ENCODE peak calls at places on chromosomes 16 and 17, in ten cellular contexts. One of them, this sample, is unnamed. For H3K36me3, the result is how much of the 10 kb centered on the place peaks cover.

GRCh38 chr16:20946015-20946629 is 45.6 kb downstream of the LYRM1 start:
- DNase-seq in K562: no peak
- DNase-seq in HAP-1: no peak
- DNase-seq in CD8-positive, alpha-beta memory T cell: no peak
- DNase-seq in H7: no peak
- DNase-seq in heart right ventricle: no peak
- DNase-seq in left lung: no peak
- DNase-seq in RWPE2: no peak
- DNase-seq in mucosa of descending colon: no peak
- DNase-seq in BE2C: no peak
- DNase-seq in this sample: no peak

GRCh38 chr17:16534236-16534635 is 34.8 kb downstream of the ZNF287 start:
- DNase-seq in heart right ventricle: no peak
- DNase-seq in HAP-1: no peak
- DNase-seq in RWPE2: no peak
- DNase-seq in K562: no peak
- DNase-seq in left lung: no peak
- DNase-seq in H7: no peak
- DNase-seq in mucosa of descending colon: no peak
- DNase-seq in BE2C: no peak
- DNase-seq in CD8-positive, alpha-beta memory T cell: no peak
- DNase-seq in this sample: no peak

GRCh38 chr17:44311562-44312181 is 3.3 kb downstream of the RUNDC3A start:
- DNase-seq in K562: no peak
- DNase-seq in left lung: no peak
- DNase-seq in CD8-positive, alpha-beta memory T cell: no peak
- DNase-seq in BE2C: no peak
- DNase-seq in mucosa of descending colon: no peak
- DNase-seq in H7: peak
- DNase-seq in RWPE2: no peak
- DNase-seq in heart right ventricle: no peak
- DNase-seq in HAP-1: no peak
- DNase-seq in this sample: no peak

GRCh38 chr17:2240541-2240940 is 63.0 kb downstream of the SMG6 start:
- DNase-seq in K562: no peak
- DNase-seq in RWPE2: no peak
- DNase-seq in BE2C: no peak
- DNase-seq in CD8-positive, alpha-beta memory T cell: no peak
- DNase-seq in H7: no peak
- DNase-seq in HAP-1: no peak
- DNase-seq in heart right ventricle: no peak
- DNase-seq in mucosa of descending colon: no peak
- DNase-seq in left lung: no peak
- DNase-seq in this sample: no peak

GRCh38 chr17:22267019-22267418 is 574.7 kb downstream of the KCNJ18 start:
- DNase-seq in RWPE2: no peak
- DNase-seq in left lung: no peak
- DNase-seq in BE2C: no peak
- DNase-seq in K562: no peak
- DNase-seq in CD8-positive, alpha-beta memory T cell: no peak
- DNase-seq in H7: no peak
- DNase-seq in heart right ventricle: no peak
- DNase-seq in mucosa of descending colon: no peak
- DNase-seq in HAP-1: no peak
- DNase-seq in this sample: no peak

GRCh38 chr17:43467981-43468541 is 15.7 kb upstream of the DHX8 start:
- DNase-seq in mucosa of descending colon: no peak
- DNase-seq in BE2C: no peak
- DNase-seq in K562: no peak
- DNase-seq in heart right ventricle: no peak
- DNase-seq in CD8-positive, alpha-beta memory T cell: no peak
- DNase-seq in H7: no peak
- DNase-seq in RWPE2: no peak
- DNase-seq in HAP-1: no peak
- DNase-seq in left lung: no peak
- DNase-seq in this sample: no peak

GRCh38 chr17:6712058-6712853 is 913 bp downstream of the SLC13A5 start:
- DNase-seq in CD8-positive, alpha-beta memory T cell: no peak
- DNase-seq in BE2C: no peak
- DNase-seq in K562: no peak
- DNase-seq in RWPE2: no peak
- DNase-seq in left lung: no peak
- DNase-seq in heart right ventricle: no peak
- DNase-seq in mucosa of descending colon: no peak
- DNase-seq in HAP-1: no peak
- DNase-seq in H7: peak
- DNase-seq in this sample: no peak

GRCh38 chr17:47203984-47204721 is 5.0 kb upstream of the MYL4 start:
- DNase-seq in H7: no peak
- DNase-seq in CD8-positive, alpha-beta memory T cell: peak
- DNase-seq in BE2C: no peak
- DNase-seq in left lung: no peak
- DNase-seq in K562: no peak
- DNase-seq in mucosa of descending colon: no peak
- DNase-seq in RWPE2: no peak
- DNase-seq in heart right ventricle: no peak
- DNase-seq in HAP-1: no peak
- DNase-seq in this sample: no peak

GRCh38 chr16:57185446-57185944 is 344 bp downstream of the PSME3IP1 start:
- DNase-seq in K562: peak
- DNase-seq in RWPE2: no peak
- DNase-seq in left lung: peak
- DNase-seq in CD8-positive, alpha-beta memory T cell: no peak
- DNase-seq in H7: peak
- DNase-seq in mucosa of descending colon: peak
- DNase-seq in HAP-1: no peak
- DNase-seq in BE2C: peak
- DNase-seq in heart right ventricle: peak
- DNase-seq in this sample: no peak

GRCh38 chr17:80681215-80681614 is 136.6 kb downstream of the RPTOR start:
- DNase-seq in RWPE2: no peak
- DNase-seq in BE2C: no peak
- DNase-seq in left lung: no peak
- DNase-seq in HAP-1: no peak
- DNase-seq in CD8-positive, alpha-beta memory T cell: no peak
- DNase-seq in heart right ventricle: no peak
- DNase-seq in H7: no peak
- DNase-seq in K562: no peak
- DNase-seq in mucosa of descending colon: no peak
- DNase-seq in this sample: no peak

GRCh38 chr17:21345236-21345635 is 30.9 kb upstream of the KCNJ12 start:
- DNase-seq in HAP-1: no peak
- DNase-seq in BE2C: peak
- DNase-seq in H7: no peak
- DNase-seq in left lung: no peak
- DNase-seq in CD8-positive, alpha-beta memory T cell: no peak
- DNase-seq in RWPE2: peak
- DNase-seq in heart right ventricle: no peak
- DNase-seq in mucosa of descending colon: no peak
- DNase-seq in K562: no peak
- DNase-seq in this sample: no peak

GRCh38 chr17:81398170-81398854 is 3.1 kb downstream of the BAHCC1 start:
- DNase-seq in HAP-1: peak
- DNase-seq in K562: no peak
- DNase-seq in RWPE2: no peak
- DNase-seq in left lung: no peak
- DNase-seq in mucosa of descending colon: peak
- DNase-seq in CD8-positive, alpha-beta memory T cell: no peak
- DNase-seq in H7: peak
- DNase-seq in heart right ventricle: no peak
- DNase-seq in BE2C: no peak
- DNase-seq in this sample: no peak

GRCh38 chr17:61475726-61476125 is 23.5 kb downstream of the TBX4 start:
- DNase-seq in K562: no peak
- DNase-seq in CD8-positive, alpha-beta memory T cell: no peak
- DNase-seq in RWPE2: no peak
- DNase-seq in BE2C: no peak
- DNase-seq in heart right ventricle: no peak
- DNase-seq in left lung: peak
- DNase-seq in mucosa of descending colon: no peak
- DNase-seq in H7: no peak
- DNase-seq in HAP-1: no peak
- DNase-seq in this sample: no peak

GRCh38 chr17:82924812-82925211 is 85.0 kb upstream of the ZNF750 start:
- DNase-seq in K562: no peak
- DNase-seq in left lung: no peak
- DNase-seq in BE2C: no peak
- DNase-seq in heart right ventricle: no peak
- DNase-seq in CD8-positive, alpha-beta memory T cell: no peak
- DNase-seq in RWPE2: no peak
- DNase-seq in H7: no peak
- DNase-seq in mucosa of descending colon: no peak
- DNase-seq in HAP-1: no peak
- DNase-seq in this sample: no peak

GRCh38 chr16:75599452-75600277 is 23.4 kb downstream of the ADAT1 start:
- DNase-seq in K562: no peak
- DNase-seq in H7: no peak
- DNase-seq in CD8-positive, alpha-beta memory T cell: no peak
- DNase-seq in heart right ventricle: no peak
- DNase-seq in BE2C: no peak
- DNase-seq in RWPE2: no peak
- DNase-seq in HAP-1: no peak
- DNase-seq in mucosa of descending colon: no peak
- DNase-seq in left lung: no peak
- DNase-seq in this sample: no peak
- H3K36me3 ChIP-seq in K562: under half
- H3K36me3 ChIP-seq in H7: under half
- H3K36me3 ChIP-seq in CD8-positive, alpha-beta memory T cell: under half
- H3K36me3 ChIP-seq in heart right ventricle: under half
- H3K36me3 ChIP-seq in BE2C: under half
- H3K36me3 ChIP-seq in RWPE2: half or more
- H3K36me3 ChIP-seq in HAP-1: under half
- H3K36me3 ChIP-seq in mucosa of descending colon: under half
- H3K36me3 ChIP-seq in left lung: half or more
- H3K36me3 ChIP-seq in this sample: under half

GRCh38 chr16:30782486-30783279 is 4.3 kb downstream of the ZNF629 start:
- DNase-seq in RWPE2: peak
- DNase-seq in H7: no peak
- DNase-seq in heart right ventricle: no peak
- DNase-seq in CD8-positive, alpha-beta memory T cell: no peak
- DNase-seq in K562: no peak
- DNase-seq in BE2C: no peak
- DNase-seq in HAP-1: no peak
- DNase-seq in left lung: no peak
- DNase-seq in mucosa of descending colon: no peak
- DNase-seq in this sample: no peak
- H3K36me3 ChIP-seq in RWPE2: under half
- H3K36me3 ChIP-seq in H7: under half
- H3K36me3 ChIP-seq in heart right ventricle: under half
- H3K36me3 ChIP-seq in CD8-positive, alpha-beta memory T cell: under half
- H3K36me3 ChIP-seq in K562: half or more
- H3K36me3 ChIP-seq in BE2C: under half
- H3K36me3 ChIP-seq in HAP-1: under half
- H3K36me3 ChIP-seq in left lung: under half
- H3K36me3 ChIP-seq in mucosa of descending colon: under half
- H3K36me3 ChIP-seq in this sample: under half

GRCh38 chr16:11719171-11719570 is 23.5 kb downstream of the TXNDC11 start:
- DNase-seq in CD8-positive, alpha-beta memory T cell: no peak
- DNase-seq in left lung: no peak
- DNase-seq in BE2C: no peak
- DNase-seq in RWPE2: no peak
- DNase-seq in heart right ventricle: no peak
- DNase-seq in H7: no peak
- DNase-seq in K562: no peak
- DNase-seq in mucosa of descending colon: no peak
- DNase-seq in HAP-1: peak
- DNase-seq in this sample: no peak

GRCh38 chr16:11721781-11722467 is 20.7 kb downstream of the TXNDC11 start:
- DNase-seq in BE2C: no peak
- DNase-seq in K562: no peak
- DNase-seq in heart right ventricle: no peak
- DNase-seq in left lung: no peak
- DNase-seq in H7: no peak
- DNase-seq in mucosa of descending colon: no peak
- DNase-seq in RWPE2: no peak
- DNase-seq in HAP-1: no peak
- DNase-seq in CD8-positive, alpha-beta memory T cell: no peak
- DNase-seq in this sample: no peak

GRCh38 chr16:11716330-11716729 is 26.3 kb downstream of the TXNDC11 start:
- DNase-seq in HAP-1: no peak
- DNase-seq in left lung: no peak
- DNase-seq in mucosa of descending colon: no peak
- DNase-seq in H7: no peak
- DNase-seq in K562: no peak
- DNase-seq in BE2C: no peak
- DNase-seq in RWPE2: no peak
- DNase-seq in CD8-positive, alpha-beta memory T cell: no peak
- DNase-seq in heart right ventricle: no peak
- DNase-seq in this sample: no peak

GRCh38 chr16:11715246-11715947 is 27.3 kb downstream of the TXNDC11 start:
- DNase-seq in RWPE2: no peak
- DNase-seq in CD8-positive, alpha-beta memory T cell: no peak
- DNase-seq in K562: no peak
- DNase-seq in left lung: no peak
- DNase-seq in BE2C: no peak
- DNase-seq in heart right ventricle: no peak
- DNase-seq in H7: no peak
- DNase-seq in HAP-1: no peak
- DNase-seq in mucosa of descending colon: no peak
- DNase-seq in this sample: no peak

DNA sequence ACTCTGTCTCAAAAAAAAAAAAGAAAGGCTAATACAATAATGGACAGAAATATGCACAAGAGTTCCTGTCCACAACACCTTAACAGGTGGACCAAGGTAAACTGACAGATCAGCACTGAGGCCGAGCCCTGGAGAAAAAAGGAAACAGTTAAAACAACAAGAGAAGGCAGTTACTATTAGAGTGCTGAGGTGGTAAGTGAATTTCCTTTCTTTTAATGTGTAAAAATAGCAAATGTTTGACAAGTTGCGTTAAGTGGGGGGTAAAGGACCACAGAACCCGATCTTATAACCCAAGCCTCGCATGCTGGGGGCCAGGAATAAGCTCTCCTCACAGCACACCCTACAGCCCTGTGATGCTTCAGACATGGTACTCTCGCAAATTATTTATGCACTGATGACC is 24.8 kb downstream of the TXNDC11 start:
- DNase-seq in H7: no peak
- DNase-seq in RWPE2: no peak
- DNase-seq in HAP-1: no peak
- DNase-seq in left lung: no peak
- DNase-seq in K562: no peak
- DNase-seq in heart right ventricle: no peak
- DNase-seq in BE2C: no peak
- DNase-seq in CD8-positive, alpha-beta memory T cell: no peak
- DNase-seq in mucosa of descending colon: no peak
- DNase-seq in this sample: no peak
- H3K36me3 ChIP-seq in H7: under half
- H3K36me3 ChIP-seq in RWPE2: half or more
- H3K36me3 ChIP-seq in HAP-1: under half
- H3K36me3 ChIP-seq in left lung: half or more
- H3K36me3 ChIP-seq in K562: half or more
- H3K36me3 ChIP-seq in heart right ventricle: under half
- H3K36me3 ChIP-seq in BE2C: under half
- H3K36me3 ChIP-seq in CD8-positive, alpha-beta memory T cell: under half
- H3K36me3 ChIP-seq in mucosa of descending colon: under half
- H3K36me3 ChIP-seq in this sample: under half

DNA sequence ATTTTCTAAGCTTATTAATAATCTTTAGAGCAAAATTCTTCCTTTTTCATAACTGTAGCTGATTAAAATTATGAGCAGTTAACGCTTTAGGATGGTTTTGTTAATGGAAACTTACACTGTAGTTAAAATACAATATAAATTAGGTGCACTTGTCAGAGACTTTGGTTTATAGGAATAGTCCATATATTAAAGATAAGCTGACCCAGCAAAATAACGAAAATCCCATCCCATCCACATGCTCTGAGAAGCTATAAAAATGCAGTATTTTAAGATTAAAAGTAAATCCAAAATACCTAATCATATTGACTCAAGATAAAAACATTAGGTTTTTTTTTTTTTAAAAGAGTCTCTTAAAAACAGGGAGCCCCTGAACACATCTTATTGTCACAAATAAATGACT is 38.0 kb downstream of the CEP95 start:
- DNase-seq in RWPE2: no peak
- DNase-seq in K562: no peak
- DNase-seq in mucosa of descending colon: no peak
- DNase-seq in CD8-positive, alpha-beta memory T cell: no peak
- DNase-seq in BE2C: no peak
- DNase-seq in left lung: no peak
- DNase-seq in heart right ventricle: no peak
- DNase-seq in HAP-1: no peak
- DNase-seq in H7: no peak
- DNase-seq in this sample: no peak
- H3K36me3 ChIP-seq in RWPE2: half or more
- H3K36me3 ChIP-seq in K562: under half
- H3K36me3 ChIP-seq in mucosa of descending colon: under half
- H3K36me3 ChIP-seq in CD8-positive, alpha-beta memory T cell: under half
- H3K36me3 ChIP-seq in BE2C: under half
- H3K36me3 ChIP-seq in left lung: half or more
- H3K36me3 ChIP-seq in heart right ventricle: under half
- H3K36me3 ChIP-seq in HAP-1: under half
- H3K36me3 ChIP-seq in H7: under half
- H3K36me3 ChIP-seq in this sample: under half

This sample was measured in GM06990.